ENCODE peak calls at places on chromosome 14, in five cellular contexts. G, O, Q, X and R are unnamed samples. For H3K4me1, the result is how much of the 10 kb centered on the place peaks cover.

GRCh38 chr14:89457007-89457406 is 40.0 kb upstream of the FOXN3 start:
- DNase-seq in X (no peak), O (no peak), G (no peak), Q (no peak), R (no peak)

GRCh38 chr14:91372680-91373495 is 44.7 kb downstream of the CCDC88C start:
- DNase-seq in G (no peak), X (no peak), O (no peak), Q (peak), R (no peak)

GRCh38 chr14:53391631-53392030 is 238.5 kb upstream of the DDHD1 start:
- DNase-seq in Q (no peak), O (no peak), G (no peak), X (no peak), R (peak)

GRCh38 chr14:57051633-57052032 is 217.1 kb downstream of the EXOC5 start:
- DNase-seq in Q (no peak), O (no peak), X (no peak), G (no peak), R (no peak)

GRCh38 chr14:100531591-100532121 is 55.6 kb downstream of the BEGAIN start:
- DNase-seq in G (peak), Q (peak), O (no peak), X (peak), R (no peak)

GRCh38 chr14:77965919-77966435 is 166.1 kb downstream of the ADCK1 start:
- DNase-seq in G (peak), O (no peak), X (peak), Q (peak), R (peak)

GRCh38 chr14:100019156-100019882 is 45.9 kb upstream of the EVL start:
- DNase-seq in X (no peak), O (no peak), Q (no peak), G (no peak), R (no peak)

GRCh38 chr14:80095623-80096022 is 115.7 kb downstream of the DIO2 start:
- DNase-seq in X (no peak), O (no peak), Q (no peak), G (no peak), R (peak)

GRCh38 chr14:51533877-51534553 is 117.7 kb upstream of the FRMD6 start:
- DNase-seq in G (no peak), O (no peak), Q (no peak), X (no peak), R (no peak)

GRCh38 chr14:38184132-38184531 is 23.6 kb upstream of the SSTR1 start:
- DNase-seq in O (no peak), X (no peak), G (no peak), Q (no peak), R (no peak)

DNA sequence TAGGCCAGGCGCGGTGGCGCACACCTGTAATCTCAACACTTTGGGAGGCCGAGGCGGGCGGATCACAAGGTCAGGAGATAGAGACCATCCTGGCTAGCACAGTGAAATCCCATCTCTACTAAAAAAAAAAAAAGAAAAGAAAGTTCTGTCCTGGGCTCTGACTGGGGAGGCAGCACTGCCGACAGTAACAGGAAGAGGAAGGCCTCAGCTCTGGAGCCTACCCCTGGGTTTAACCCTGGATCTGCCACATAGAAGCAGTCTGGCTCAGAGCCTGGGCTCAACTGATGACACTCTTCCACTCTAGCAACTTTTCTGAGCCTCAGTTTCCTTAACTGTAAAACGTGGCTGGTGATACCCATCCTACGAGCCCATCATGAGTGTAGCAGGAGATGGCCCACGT is 60.5 kb downstream of the ACTN1 start:
- DNase-seq in G (no peak), Q (no peak), X (no peak), O (peak), R (no peak)
- H3K27ac ChIP-seq in G (no peak), Q (no peak), X (no peak), O (no peak), R (no peak)

GRCh38 chr14:61125314-61126082 is 144.5 kb downstream of the SLC38A6 start:
- DNase-seq in G (no peak), X (no peak), Q (no peak), O (no peak), R (no peak)
- H3K4me1 ChIP-seq in G (under half), X (under half), Q (under half), O (under half), R (under half)

GRCh38 chr14:61385002-61385685 is 63.8 kb downstream of the PRKCH start:
- DNase-seq in Q (no peak), G (no peak), O (no peak), X (no peak), R (no peak)
- H3K27ac ChIP-seq in Q (no peak), G (no peak), O (no peak), X (no peak), R (no peak)

GRCh38 chr14:95293474-95293873 is 26.2 kb downstream of the CLMN start:
- DNase-seq in O (no peak), G (no peak), X (no peak), Q (no peak), R (no peak)
- H3K4me1 ChIP-seq in O (under half), G (under half), X (under half), Q (under half), R (under half)

GRCh38 chr14:71539660-71540285 is 392.5 kb upstream of the RGS6 start:
- DNase-seq in Q (no peak), G (no peak), O (no peak), X (no peak), R (no peak)
- H3K27ac ChIP-seq in Q (no peak), G (no peak), O (peak), X (no peak), R (no peak)

GRCh38 chr14:39247256-39247655 is 13.5 kb downstream of the MIA2 start:
- DNase-seq in G (no peak), Q (no peak), X (no peak), O (no peak), R (peak)
- H3K4me1 ChIP-seq in G (under half), Q (under half), X (under half), O (under half), R (under half)

DNA sequence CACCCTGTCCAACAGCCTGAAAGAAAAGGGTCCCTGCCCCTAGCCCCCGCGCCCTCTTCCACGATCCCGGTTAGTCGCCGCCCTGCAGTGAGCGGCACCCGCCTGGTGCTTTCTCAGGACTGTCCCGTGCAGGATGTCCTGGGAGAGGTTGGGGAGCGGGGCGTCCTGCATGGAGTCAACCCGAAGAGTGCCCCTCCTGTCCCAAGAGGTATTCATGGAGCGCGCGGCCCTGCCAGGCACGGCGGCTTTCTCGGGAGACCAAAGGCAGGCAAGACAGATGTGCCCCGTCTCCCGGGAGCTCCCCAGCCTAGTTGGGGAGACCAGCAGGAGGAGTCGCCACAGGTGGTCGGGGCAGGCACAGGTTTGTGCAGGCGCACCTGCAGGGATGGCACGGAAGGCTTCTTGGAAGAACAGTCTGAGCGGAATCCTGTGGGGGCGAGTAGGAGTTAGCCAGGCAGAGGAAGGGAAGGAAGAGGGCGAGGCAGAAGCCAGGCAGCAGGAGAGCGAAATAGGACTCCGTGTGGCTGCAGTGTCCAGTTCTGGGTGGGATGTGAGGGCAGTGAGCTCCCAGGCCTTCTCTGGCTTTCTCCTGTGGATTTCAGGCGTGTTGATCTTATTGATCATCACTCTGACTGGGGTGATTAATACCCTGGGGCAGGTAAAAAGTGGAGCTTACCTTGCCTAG is 723 bp downstream of the SIVA1 start:
- DNase-seq in X (no peak), G (no peak), O (no peak), Q (no peak), R (peak)
- H3K27ac ChIP-seq in X (peak), G (peak), O (no peak), Q (peak), R (peak)

DNA sequence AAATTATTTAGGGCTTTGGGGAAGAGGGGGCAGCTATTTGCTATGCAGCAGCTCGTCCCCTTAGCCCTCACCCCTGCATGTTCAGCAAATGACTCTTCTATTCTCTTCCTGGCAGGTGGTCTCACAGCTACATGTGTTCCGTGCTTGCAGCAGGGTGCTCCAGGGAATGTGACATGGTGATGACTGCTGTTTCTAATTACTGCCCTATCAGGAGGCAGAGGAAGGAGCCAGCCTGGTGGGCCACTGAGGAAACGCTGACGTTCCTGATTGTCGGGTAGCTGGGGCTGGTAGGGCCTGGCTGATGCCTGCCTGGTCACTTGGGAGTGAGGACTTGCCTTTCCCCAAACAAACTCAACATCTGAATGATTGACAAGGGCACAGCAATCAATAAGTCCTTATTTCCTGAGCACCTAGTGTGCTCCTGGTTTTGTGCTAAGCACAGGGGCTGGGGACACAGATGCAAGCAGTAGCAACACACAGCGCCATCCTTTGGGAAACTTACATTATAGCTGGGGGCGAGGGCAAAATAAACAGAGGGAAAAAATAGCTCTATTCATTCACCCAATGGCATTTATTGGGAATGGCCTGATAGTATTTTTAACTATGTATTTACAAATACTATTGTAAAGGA is 377.8 kb downstream of the FUT8 start:
- DNase-seq in O (no peak), Q (no peak), X (no peak), G (no peak), R (no peak)
- H3K4me1 ChIP-seq in O (under half), Q (under half), X (under half), G (under half), R (under half)